ENCODE peak calls at places on chromosomes 5 and 9, in seven cellular contexts. H, V, Q, N, E, P and Z are unnamed samples.

GRCh38 chr9:68505681-68506409 is 34.8 kb downstream of the TMEM252 start:
- DNase-seq in H (no peak), V (peak; percentile 89), Q (no peak), N (peak; percentile 9), E (no peak), P (no peak), Z (no peak)

GRCh38 chr9:126411225-126411947 is 84.8 kb downstream of the MVB12B start:
- DNase-seq in H (no peak), V (peak; percentile 82), Q (no peak), N (no peak), E (peak; percentile 74), P (no peak), Z (peak; percentile 68)

GRCh38 chr9:113547501-113547900 is 84.0 kb downstream of the RGS3 start:
- DNase-seq in H (no peak), V (no peak), Q (no peak), N (no peak), E (no peak), P (no peak), Z (no peak)

GRCh38 chr9:132048191-132048590 is 31.5 kb downstream of the MED27 start:
- DNase-seq in H (no peak), V (no peak), Q (no peak), N (no peak), E (no peak), P (no peak), Z (no peak)

GRCh38 chr9:1018121-1018520 is 32.0 kb upstream of the DMRT2 start:
- DNase-seq in H (no peak), V (no peak), Q (peak; percentile 2), N (peak; percentile 8), E (no peak), P (no peak), Z (peak; percentile 20)

GRCh38 chr5:150603491-150603890 is 37.0 kb upstream of the SYNPO start:
- DNase-seq in H (no peak), V (no peak), Q (no peak), N (no peak), E (no peak), P (no peak), Z (no peak)

GRCh38 chr9:91659529-91660294 is 236.1 kb upstream of the NFIL3 start:
- DNase-seq in H (no peak), V (no peak), Q (peak; percentile 30), N (peak; percentile 42), E (peak; percentile 23), P (no peak), Z (no peak)

GRCh38 chr9:126398403-126399058 is 71.9 kb downstream of the MVB12B start:
- DNase-seq in H (peak; percentile 93), V (peak; percentile 26), Q (peak; percentile 58), N (peak; percentile 63), E (peak; percentile 58), P (peak; percentile 82), Z (peak; percentile 83)

GRCh38 chr5:174323878-174324281 is 278.4 kb downstream of the NSG2 start:
- DNase-seq in H (no peak), V (peak; percentile 69), Q (peak; percentile 56), N (peak; percentile 45), E (peak; percentile 17), P (no peak), Z (peak; percentile 51)